ENCODE peak calls at places on chromosome 7, in nine cellular contexts. L is lower lobe of right lung, G is heart left ventricle, M is psoas muscle, I is cardiac muscle cell, S is IMR-90, F is endothelial cell of umbilical vein, J is Peyer's patch, B is SK-N-SH. A is an unnamed sample. For H3K27me3, the result is how much of the 10 kb centered on the place peaks cover.

GRCh38 chr7:69663911-69664310 is 65.6 kb downstream of the AUTS2 start:
- DNase-seq in L (no peak), G (no peak), M (no peak), I (no peak), S (no peak), F (no peak), J (no peak), B (no peak), A (no peak)

GRCh38 chr7:101792051-101792651 is 25.3 kb upstream of the CUX1 start:
- DNase-seq in L (no peak), G (peak), M (peak), I (peak), S (no peak), F (no peak), J (no peak), B (peak), A (peak)

GRCh38 chr7:17952387-17952786 is 12.1 kb upstream of the SNX13 start:
- DNase-seq in L (no peak), G (no peak), M (no peak), I (no peak), S (no peak), F (no peak), J (no peak), B (no peak), A (no peak)

GRCh38 chr7:45660201-45660900 is 86.2 kb downstream of the ADCY1 start:
- DNase-seq in L (no peak), G (no peak), M (no peak), I (no peak), S (no peak), F (no peak), J (peak), B (no peak), A (no peak)

GRCh38 chr7:117113871-117114270 is 160.6 kb downstream of the ST7 start:
- DNase-seq in L (no peak), G (no peak), M (no peak), I (no peak), S (no peak), F (no peak), J (no peak), B (no peak), A (no peak)

GRCh38 chr7:12812111-12812510 is 124.7 kb downstream of the ARL4A start:
- DNase-seq in L (no peak), G (no peak), M (no peak), I (no peak), S (no peak), F (no peak), J (no peak), B (no peak), A (no peak)

GRCh38 chr7:7051221-7051877 is 131.0 kb upstream of the C1GALT1 start:
- DNase-seq in L (no peak), G (no peak), M (no peak), I (peak), S (no peak), F (no peak), J (no peak), B (no peak), A (no peak)

GRCh38 chr7:134602921-134603394 is 43.7 kb upstream of the BPGM start:
- DNase-seq in L (no peak), G (no peak), M (no peak), I (peak), S (peak), F (no peak), J (no peak), B (no peak), A (no peak)

GRCh38 chr7:42691030-42691639 is 220.7 kb downstream of the C7orf25 start:
- DNase-seq in L (no peak), G (no peak), M (no peak), I (peak), S (peak), F (peak), J (no peak), B (peak), A (peak)

GRCh38 chr7:109986701-109987100 is 1104.2 kb upstream of the LRRN3 start:
- DNase-seq in L (no peak), G (no peak), M (no peak), I (no peak), S (no peak), F (no peak), J (no peak), B (no peak), A (no peak)

GRCh38 chr7:40244226-40244625 is 109.4 kb downstream of the SUGCT start:
- DNase-seq in L (no peak), G (no peak), M (no peak), I (peak), S (no peak), F (peak), J (no peak), B (no peak), A (no peak)

GRCh38 chr7:125878990-125879389 is 949.4 kb upstream of the POT1 start:
- DNase-seq in L (no peak), G (no peak), M (no peak), I (no peak), S (no peak), F (no peak), J (no peak), B (no peak), A (peak)

GRCh38 chr7:95470452-95470851 is 15.3 kb upstream of the ASB4 start:
- DNase-seq in L (no peak), G (no peak), M (no peak), I (peak), S (peak), F (peak), J (peak), B (no peak), A (peak)

GRCh38 chr7:27199820-27200760 is at the start of gene HOXA13:
- DNase-seq in L (no peak), G (no peak), M (no peak), I (no peak), S (no peak), F (no peak), J (no peak), B (peak), A (no peak)

GRCh38 chr7:77657427-77658331 is 38.6 kb upstream of the RSBN1L start:
- DNase-seq in L (no peak), G (no peak), M (no peak), I (peak), S (peak), F (peak), J (no peak), B (peak), A (no peak)

GRCh38 chr7:27184342-27185012 is 555 bp downstream of the HOXA11 start:
- DNase-seq in L (no peak), G (no peak), M (peak), I (no peak), S (peak), F (peak), J (no peak), B (peak), A (no peak)

GRCh38 chr7:51084121-51084520 is 232.5 kb downstream of the COBL start:
- DNase-seq in L (no peak), G (no peak), M (no peak), I (no peak), S (no peak), F (no peak), J (no peak), B (no peak), A (no peak)
- H3K4me3 ChIP-seq in L (no peak), G (no peak), M (no peak), I (no peak), S (no peak), F (no peak), J (no peak), B (no peak), A (no peak)

DNA sequence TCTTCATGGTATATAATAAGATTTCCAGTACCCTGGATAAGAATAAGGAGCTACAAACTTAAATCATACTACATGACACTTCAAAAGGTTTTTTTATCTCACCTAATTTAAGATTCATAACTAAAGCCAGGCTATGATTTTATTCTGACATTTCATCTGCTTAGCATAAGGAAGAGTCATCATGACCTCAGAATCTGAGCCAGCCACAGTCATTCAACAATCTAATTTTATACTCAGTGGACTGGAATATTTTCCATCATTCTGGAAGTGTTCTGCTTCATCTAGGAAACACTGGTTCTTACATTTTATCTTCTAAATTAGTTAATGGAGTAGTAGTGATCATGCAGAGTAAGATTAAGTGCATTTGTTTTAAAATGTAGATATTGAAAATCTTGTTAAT is 102.1 kb upstream of the KCND2 start:
- DNase-seq in L (no peak), G (no peak), M (no peak), I (no peak), S (peak), F (no peak), J (no peak), B (no peak), A (peak)
- H3K27ac ChIP-seq in L (no peak), G (no peak), M (peak), I (no peak), S (no peak), F (no peak), J (no peak), B (no peak), A (peak)

GRCh38 chr7:1412322-1413261 is 46.7 kb downstream of the MICALL2 start:
- DNase-seq in L (peak), G (peak), M (peak), I (peak), S (peak), F (peak), J (peak), B (peak), A (peak)
- H3K27me3 ChIP-seq in L (under half), G (under half), M (under half), I (under half), S (under half), F (under half), J (under half), B (half or more), A (under half)

DNA sequence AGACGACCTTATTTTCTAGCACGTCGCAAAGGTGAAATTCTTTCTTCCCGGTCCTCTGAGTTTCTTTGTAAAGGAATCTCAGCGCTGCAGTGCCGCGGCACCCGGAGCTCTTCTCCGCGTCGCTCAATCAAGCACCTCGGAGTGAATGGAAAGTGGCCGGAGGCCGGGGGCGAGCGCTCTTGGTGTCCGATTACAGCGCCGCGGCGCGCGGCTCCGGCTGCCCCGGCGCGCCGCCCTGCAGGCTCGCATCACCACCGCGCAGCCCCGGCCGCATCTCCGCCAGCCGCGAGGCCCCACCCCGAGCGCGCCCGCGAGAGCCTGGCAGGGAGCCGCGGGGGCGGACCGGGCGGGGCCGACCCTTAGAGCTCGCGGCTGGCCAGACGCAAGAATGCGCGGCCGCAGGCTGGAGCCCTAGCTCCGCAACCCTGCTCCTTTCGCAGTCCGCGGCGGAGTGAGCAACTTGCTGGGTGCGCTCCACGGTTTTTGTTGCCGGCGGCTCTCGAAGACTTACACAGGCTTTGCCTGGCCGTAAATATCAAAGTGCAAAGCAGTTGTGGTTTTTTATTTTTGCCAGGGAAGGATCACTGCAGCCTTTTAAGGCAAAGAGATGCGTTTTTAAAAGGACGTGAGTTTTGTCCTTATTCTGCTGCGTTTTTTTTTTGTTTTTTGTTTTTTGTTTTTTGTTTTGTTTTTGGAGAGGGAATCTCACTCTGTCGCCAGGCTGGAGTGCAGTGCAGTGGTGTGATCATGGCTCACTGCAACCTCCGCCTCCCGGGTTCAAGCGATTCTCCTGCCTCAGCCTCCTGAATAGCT is at the start of gene SEMA3C:
- DNase-seq in L (peak), G (peak), M (peak), I (peak), S (peak), F (peak), J (peak), B (peak), A (peak)
- H3K4me3 ChIP-seq in L (peak), G (peak), M (peak), I (peak), S (peak), F (peak), J (peak), B (peak), A (peak)

GRCh38 chr7:47369736-47370135 is 212.2 kb downstream of the TNS3 start:
- DNase-seq in L (no peak), G (no peak), M (no peak), I (no peak), S (no peak), F (no peak), J (no peak), B (no peak), A (no peak)

GRCh38 chr7:47371317-47371716 is 210.6 kb downstream of the TNS3 start:
- DNase-seq in L (no peak), G (no peak), M (no peak), I (no peak), S (no peak), F (no peak), J (no peak), B (no peak), A (no peak)

GRCh38 chr7:47370461-47371042 is 211.4 kb downstream of the TNS3 start:
- DNase-seq in L (no peak), G (no peak), M (no peak), I (no peak), S (no peak), F (no peak), J (no peak), B (no peak), A (peak)

GRCh38 chr7:47373871-47374451 is 207.9 kb downstream of the TNS3 start:
- DNase-seq in L (no peak), G (no peak), M (peak), I (no peak), S (no peak), F (peak), J (no peak), B (peak), A (no peak)

GRCh38 chr7:47371733-47372368 is 210.1 kb downstream of the TNS3 start:
- DNase-seq in L (peak), G (peak), M (peak), I (peak), S (peak), F (peak), J (no peak), B (peak), A (peak)
- H3K27ac ChIP-seq in L (no peak), G (peak), M (no peak), I (no peak), S (no peak), F (no peak), J (no peak), B (no peak), A (no peak)

A was measured in brain microvascular endothelial cell.